ENCODE peak calls at places on chromosomes 3 and 15, in four cellular contexts. One of them, this sample, is unnamed.

GRCh38 chr15:23736291-23736690 is 49.2 kb upstream of the NDN start:
- DNase-seq in left ventricle myocardium inferior: no peak
- DNase-seq in BJ: no peak
- DNase-seq in AG04450: no peak
- DNase-seq in this sample: no peak

GRCh38 chr15:39904115-39904514 is 16.0 kb downstream of the GPR176 start:
- DNase-seq in left ventricle myocardium inferior: no peak
- DNase-seq in BJ: no peak
- DNase-seq in AG04450: no peak
- DNase-seq in this sample: no peak

GRCh38 chr15:52080031-52080430 is 32.5 kb downstream of the BCL2L10 start:
- DNase-seq in left ventricle myocardium inferior: no peak
- DNase-seq in BJ: no peak
- DNase-seq in AG04450: no peak
- DNase-seq in this sample: peak; percentile 57

GRCh38 chr15:41115088-41115651 is 910 bp downstream of the INO80 start:
- DNase-seq in left ventricle myocardium inferior: no peak
- DNase-seq in BJ: no peak
- DNase-seq in AG04450: peak; percentile 1
- DNase-seq in this sample: peak; percentile 72

GRCh38 chr3:59660376-59660775 is 610.6 kb upstream of the CFAP20DC start:
- DNase-seq in left ventricle myocardium inferior: no peak
- DNase-seq in BJ: no peak
- DNase-seq in AG04450: no peak
- DNase-seq in this sample: no peak

GRCh38 chr3:44439499-44440295 is 37.8 kb downstream of the ZNF445 start:
- DNase-seq in left ventricle myocardium inferior: peak; percentile 52
- DNase-seq in BJ: no peak
- DNase-seq in AG04450: no peak
- DNase-seq in this sample: peak; percentile 96

GRCh38 chr3:16609927-16610580 is 4.8 kb upstream of the DAZL start:
- DNase-seq in left ventricle myocardium inferior: no peak
- DNase-seq in BJ: peak; percentile 4
- DNase-seq in AG04450: no peak
- DNase-seq in this sample: no peak

GRCh38 chr3:156382458-156383346 is 172.2 kb downstream of the SSR3 start:
- DNase-seq in left ventricle myocardium inferior: no peak
- DNase-seq in BJ: no peak
- DNase-seq in AG04450: no peak
- DNase-seq in this sample: peak; percentile 74

GRCh38 chr3:172516318-172517214 is 6.7 kb downstream of the TNFSF10 start:
- DNase-seq in left ventricle myocardium inferior: peak; percentile 29
- DNase-seq in BJ: peak; percentile 46
- DNase-seq in AG04450: peak; percentile 58
- DNase-seq in this sample: peak; percentile 49

GRCh38 chr3:177538064-177538742 is 340.9 kb upstream of the TBL1XR1 start:
- DNase-seq in left ventricle myocardium inferior: peak; percentile 49
- DNase-seq in BJ: no peak
- DNase-seq in AG04450: no peak
- DNase-seq in this sample: peak; percentile 87

GRCh38 chr3:141431411-141432378 is 55.1 kb upstream of the RASA2 start:
- DNase-seq in left ventricle myocardium inferior: no peak
- DNase-seq in BJ: no peak
- DNase-seq in AG04450: no peak
- DNase-seq in this sample: no peak

GRCh38 chr3:114566162-114566755 is 272.4 kb downstream of the TIGIT start:
- DNase-seq in left ventricle myocardium inferior: no peak
- DNase-seq in BJ: no peak
- DNase-seq in AG04450: no peak
- DNase-seq in this sample: no peak

GRCh38 chr15:72227192-72227586 is 3.8 kb downstream of the PKM start:
- DNase-seq in left ventricle myocardium inferior: no peak
- DNase-seq in BJ: no peak
- DNase-seq in AG04450: no peak
- DNase-seq in this sample: peak; percentile 78

GRCh38 chr15:50051811-50052419 is 67.1 kb downstream of the ATP8B4 start:
- DNase-seq in left ventricle myocardium inferior: no peak
- DNase-seq in BJ: peak; percentile 28
- DNase-seq in AG04450: peak; percentile 61
- DNase-seq in this sample: peak; percentile 93

GRCh38 chr15:65258863-65259262 is 27.8 kb downstream of the PARP16 start:
- DNase-seq in left ventricle myocardium inferior: no peak
- DNase-seq in BJ: peak; percentile 34
- DNase-seq in AG04450: no peak
- DNase-seq in this sample: no peak

GRCh38 chr15:64997911-64998310 is 8.2 kb upstream of the SPG21 start:
- DNase-seq in left ventricle myocardium inferior: no peak
- DNase-seq in BJ: no peak
- DNase-seq in AG04450: no peak
- DNase-seq in this sample: no peak

GRCh38 chr3:100496711-100497261 is 4.4 kb downstream of the TMEM45A start:
- DNase-seq in left ventricle myocardium inferior: no peak
- DNase-seq in BJ: no peak
- DNase-seq in AG04450: peak; percentile 32
- DNase-seq in this sample: peak; percentile 72

GRCh38 chr15:48723964-48724363 is 78.5 kb upstream of the FBN1 start:
- DNase-seq in left ventricle myocardium inferior: no peak
- DNase-seq in BJ: no peak
- DNase-seq in AG04450: no peak
- DNase-seq in this sample: no peak

GRCh38 chr15:63093486-63094205 is 28.0 kb upstream of the LACTB start:
- DNase-seq in left ventricle myocardium inferior: peak; percentile 75
- DNase-seq in BJ: no peak
- DNase-seq in AG04450: peak; percentile 52
- DNase-seq in this sample: peak; percentile 87

GRCh38 chr3:122513386-122514122 is 1.2 kb downstream of the KPNA1 start:
- DNase-seq in left ventricle myocardium inferior: no peak
- DNase-seq in BJ: peak; percentile 22
- DNase-seq in AG04450: no peak
- DNase-seq in this sample: no peak

GRCh38 chr3:108035751-108036150 is 55.1 kb downstream of the CD47 start:
- DNase-seq in left ventricle myocardium inferior: no peak
- DNase-seq in BJ: no peak
- DNase-seq in AG04450: no peak
- DNase-seq in this sample: peak; percentile 17

GRCh38 chr3:87307805-87308204 is 31.4 kb upstream of the POU1F1 start:
- DNase-seq in left ventricle myocardium inferior: no peak
- DNase-seq in BJ: no peak
- DNase-seq in AG04450: no peak
- DNase-seq in this sample: peak; percentile 35
- TF ChIP-seq CTCF in left ventricle myocardium inferior: no peak
- TF ChIP-seq CTCF in BJ: peak; percentile 14
- TF ChIP-seq CTCF in AG04450: peak; percentile 28
- TF ChIP-seq CTCF in this sample: peak; percentile 56

DNA sequence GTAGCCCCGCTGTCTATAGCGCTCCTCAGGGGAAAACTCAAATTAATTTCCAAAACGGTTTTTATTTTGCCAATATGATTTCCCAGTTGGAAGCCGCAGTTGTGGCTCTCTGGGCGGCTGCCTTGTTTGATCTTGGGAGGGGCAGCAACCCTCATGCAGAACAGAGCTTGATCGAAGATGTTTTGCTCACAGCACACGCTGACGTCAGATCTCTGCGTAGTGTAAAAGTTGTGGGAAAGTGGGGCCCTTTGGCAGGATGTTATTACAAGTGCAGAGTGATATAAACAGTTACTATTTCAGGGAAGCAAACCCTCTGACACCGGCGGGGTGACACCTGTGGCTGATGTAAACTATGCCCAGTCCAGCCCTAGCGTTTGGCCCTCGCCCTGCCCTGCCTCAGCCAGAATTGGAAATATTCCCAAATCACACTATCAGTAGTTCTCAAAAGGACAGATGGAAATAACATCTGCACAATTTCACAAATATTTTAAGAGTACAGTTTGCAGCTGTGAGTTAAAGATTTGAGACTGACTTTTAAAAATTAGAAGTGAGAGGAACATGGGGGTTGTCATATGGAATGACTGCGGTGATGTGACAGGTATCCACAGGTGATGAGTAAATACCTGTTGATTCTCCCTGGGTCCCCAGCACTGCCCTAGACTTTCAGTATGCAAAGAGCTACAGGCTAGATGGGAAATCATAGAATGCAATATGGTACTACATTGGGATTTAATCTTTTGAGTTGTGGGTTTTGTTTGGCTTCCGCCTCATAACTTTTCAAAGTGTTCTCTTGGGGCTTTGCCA is 1.7 kb downstream of the SYNM start:
- DNase-seq in left ventricle myocardium inferior: peak; percentile 66
- DNase-seq in BJ: no peak
- DNase-seq in AG04450: peak; percentile 89
- DNase-seq in this sample: peak; percentile 76
- H3K4me3 ChIP-seq in left ventricle myocardium inferior: peak overlapping the region; percentile 81
- H3K4me3 ChIP-seq in BJ: peak overlapping the region; percentile 43
- H3K4me3 ChIP-seq in AG04450: peak overlapping the region; percentile 62
- H3K4me3 ChIP-seq in this sample: peak overlapping the region; percentile 47

DNA sequence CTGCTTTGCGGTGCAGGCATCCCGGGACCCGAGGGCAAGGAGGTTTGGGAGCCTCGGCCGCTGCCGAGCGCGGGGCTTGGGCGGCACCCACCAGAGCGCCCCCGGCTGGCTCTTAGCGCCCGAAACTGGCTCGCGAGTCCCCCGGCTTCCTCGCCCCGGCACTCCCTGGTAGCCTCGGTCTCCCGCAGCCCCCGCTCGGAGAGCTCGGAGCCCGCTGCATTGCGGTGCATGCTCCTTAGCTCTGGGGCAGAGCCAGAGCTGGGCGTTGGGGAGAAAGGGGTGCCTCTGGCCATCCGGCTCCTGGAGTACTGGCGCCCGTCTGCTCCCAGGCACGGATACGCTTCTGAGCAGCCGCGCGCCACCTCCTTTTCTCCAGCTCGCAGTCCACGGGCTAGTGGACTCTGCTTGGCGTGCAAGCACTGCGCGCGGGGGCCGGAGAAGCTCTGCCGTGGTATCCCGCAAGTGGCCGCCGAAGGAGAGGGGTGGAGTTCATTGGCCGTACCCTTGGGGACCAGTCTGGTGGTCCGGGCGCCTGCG is 784 bp downstream of the EPHB1 start:
- DNase-seq in left ventricle myocardium inferior: no peak
- DNase-seq in BJ: no peak
- DNase-seq in AG04450: no peak
- DNase-seq in this sample: peak; percentile 49
- TF ChIP-seq CTCF in left ventricle myocardium inferior: no peak
- TF ChIP-seq CTCF in BJ: peak; percentile 11
- TF ChIP-seq CTCF in AG04450: no peak
- TF ChIP-seq CTCF in this sample: no peak

DNA sequence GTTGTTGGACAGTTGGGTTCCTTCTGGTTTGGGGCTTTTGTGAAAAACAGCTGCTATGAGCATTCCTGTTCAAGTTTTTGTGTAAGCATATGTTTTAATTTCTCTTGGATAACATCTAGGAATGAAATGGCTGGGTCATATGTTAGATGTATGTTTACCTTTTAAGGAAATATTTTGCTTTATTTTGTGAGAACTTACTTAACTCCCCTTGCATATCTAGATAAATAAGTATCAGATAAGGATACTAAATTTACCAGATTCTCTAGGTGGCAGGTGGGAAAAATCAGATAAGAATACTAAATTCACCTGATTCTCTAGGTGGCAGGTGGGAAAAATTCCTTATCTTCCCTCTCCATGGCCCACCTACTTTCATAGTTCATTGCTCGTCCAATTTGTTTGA is 1.1 kb upstream of the PLS1 start:
- DNase-seq in left ventricle myocardium inferior: no peak
- DNase-seq in BJ: no peak
- DNase-seq in AG04450: no peak
- DNase-seq in this sample: no peak
- H3K4me3 ChIP-seq in left ventricle myocardium inferior: peak overlapping the region; percentile 84
- H3K4me3 ChIP-seq in BJ: no peak overlapping the region
- H3K4me3 ChIP-seq in AG04450: no peak overlapping the region
- H3K4me3 ChIP-seq in this sample: no peak overlapping the region

GRCh38 chr3:194690501-194691372 is 5.1 kb downstream of the FAM43A start:
- DNase-seq in left ventricle myocardium inferior: no peak
- DNase-seq in BJ: no peak
- DNase-seq in AG04450: no peak
- DNase-seq in this sample: peak; percentile 68

GRCh38 chr3:194691481-194692281 is 6.0 kb downstream of the FAM43A start:
- DNase-seq in left ventricle myocardium inferior: no peak
- DNase-seq in BJ: no peak
- DNase-seq in AG04450: no peak
- DNase-seq in this sample: no peak

GRCh38 chr3:194696702-194697101 is 11.0 kb downstream of the FAM43A start:
- DNase-seq in left ventricle myocardium inferior: no peak
- DNase-seq in BJ: no peak
- DNase-seq in AG04450: no peak
- DNase-seq in this sample: no peak
- TF ChIP-seq CTCF in left ventricle myocardium inferior: no peak
- TF ChIP-seq CTCF in BJ: no peak
- TF ChIP-seq CTCF in AG04450: no peak
- TF ChIP-seq CTCF in this sample: no peak

GRCh38 chr3:11154953-11155325 is 646 bp downstream of the HRH1 start:
- DNase-seq in left ventricle myocardium inferior: no peak
- DNase-seq in BJ: no peak
- DNase-seq in AG04450: no peak
- DNase-seq in this sample: peak; percentile 32
- H3K4me3 ChIP-seq in left ventricle myocardium inferior: peak overlapping the region; percentile 65
- H3K4me3 ChIP-seq in BJ: peak overlapping the region; percentile 77
- H3K4me3 ChIP-seq in AG04450: peak overlapping the region; percentile 85
- H3K4me3 ChIP-seq in this sample: peak overlapping the region; percentile 73

DNA sequence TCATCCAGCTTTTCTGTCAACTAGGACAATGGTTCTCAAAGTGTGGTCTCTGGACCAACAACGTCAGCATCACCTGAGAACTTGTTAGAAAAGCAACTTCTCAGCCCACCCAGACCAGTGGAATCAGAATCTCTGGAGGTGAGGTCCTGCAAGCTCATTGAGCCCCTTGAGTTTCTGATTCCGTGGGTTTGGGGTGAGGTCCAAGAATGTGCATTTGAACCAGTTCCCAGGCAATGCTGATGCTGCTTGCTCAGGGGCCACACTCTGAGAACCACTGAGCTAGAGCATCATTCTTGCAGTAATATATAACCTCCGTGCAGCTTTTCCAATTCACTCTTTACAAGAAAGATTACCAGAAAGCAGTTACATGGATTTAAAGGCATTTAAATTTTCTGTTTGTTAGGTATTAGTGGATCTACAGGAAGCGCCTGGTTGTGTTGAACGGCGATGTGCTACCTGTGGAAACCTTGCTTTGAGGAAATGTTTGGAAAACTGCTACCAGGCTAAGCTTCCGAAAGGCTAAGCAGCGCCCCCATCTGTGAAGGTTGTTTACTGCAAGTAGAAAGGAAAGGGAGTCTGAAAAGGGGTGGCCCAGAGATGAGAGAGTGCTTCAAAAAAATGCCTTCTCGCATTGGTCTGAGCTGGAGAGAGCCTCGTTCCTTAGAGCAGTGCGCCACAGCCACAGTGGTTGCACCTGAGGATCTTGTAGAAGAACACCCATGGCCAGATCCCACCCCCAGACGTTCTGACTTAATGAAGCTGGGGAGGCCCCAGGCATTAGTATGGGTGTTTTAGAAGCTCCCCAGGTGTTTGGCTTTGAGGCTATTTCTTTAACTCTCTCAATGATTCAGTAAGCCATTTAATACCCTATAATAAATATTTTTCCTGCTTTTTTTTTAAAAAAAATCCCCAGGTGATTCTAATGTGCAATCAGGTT is 50.0 kb downstream of the RLBP1 start:
- DNase-seq in left ventricle myocardium inferior: no peak
- DNase-seq in BJ: no peak
- DNase-seq in AG04450: no peak
- DNase-seq in this sample: peak; percentile 66
- TF ChIP-seq CTCF in left ventricle myocardium inferior: peak; percentile 79
- TF ChIP-seq CTCF in BJ: peak; percentile 71
- TF ChIP-seq CTCF in AG04450: peak; percentile 72
- TF ChIP-seq CTCF in this sample: peak; percentile 87

GRCh38 chr15:37360724-37361123 is 260.4 kb upstream of the MEIS2 start:
- DNase-seq in left ventricle myocardium inferior: no peak
- DNase-seq in BJ: no peak
- DNase-seq in AG04450: no peak
- DNase-seq in this sample: no peak
- H3K4me3 ChIP-seq in left ventricle myocardium inferior: no peak overlapping the region
- H3K4me3 ChIP-seq in BJ: no peak overlapping the region
- H3K4me3 ChIP-seq in AG04450: no peak overlapping the region
- H3K4me3 ChIP-seq in this sample: no peak overlapping the region

This sample was measured in choroid plexus epithelial cell.